ENCODE peak calls at places on chromosomes 11 and 22, in six cellular contexts. S, K, X, Q, B and Z are unnamed samples.

GRCh38 chr22:43854151-43854785 is 8.0 kb downstream of the SULT4A1 start:
- DNase-seq in S (no peak), K (no peak), X (no peak), Q (peak; percentile 39), B (no peak), Z (no peak)

GRCh38 chr22:44256860-44257560 is 55.7 kb downstream of the SHISAL1 start:
- DNase-seq in S (no peak), K (no peak), X (no peak), Q (no peak), B (no peak), Z (no peak)

GRCh38 chr11:135033545-135033944 is 621.5 kb upstream of the B3GAT1 start:
- DNase-seq in S (no peak), K (peak; percentile 10), X (no peak), Q (no peak), B (no peak), Z (peak; percentile 22)

GRCh38 chr11:130024356-130024755 is 21.7 kb upstream of the PRDM10 start:
- DNase-seq in S (no peak), K (peak; percentile 58), X (no peak), Q (no peak), B (peak; percentile 71), Z (peak; percentile 26)

GRCh38 chr11:3041699-3042098 is 15.5 kb downstream of the CARS1 start:
- DNase-seq in S (no peak), K (no peak), X (no peak), Q (peak; percentile 53), B (no peak), Z (no peak)

GRCh38 chr11:65536412-65537295 is 11.8 kb downstream of the SCYL1 start:
- DNase-seq in S (no peak), K (no peak), X (no peak), Q (no peak), B (no peak), Z (no peak)

GRCh38 chr11:37532271-37532670 is 934.2 kb upstream of the RAG2 start:
- DNase-seq in S (no peak), K (no peak), X (no peak), Q (no peak), B (no peak), Z (no peak)

GRCh38 chr11:121344824-121345223 is 52.3 kb downstream of the SC5D start:
- DNase-seq in S (no peak), K (no peak), X (no peak), Q (no peak), B (peak; percentile 48), Z (no peak)

GRCh38 chr22:27269751-27270586 is 531.6 kb downstream of the MN1 start:
- DNase-seq in S (no peak), K (no peak), X (no peak), Q (no peak), B (no peak), Z (peak; percentile 76)

GRCh38 chr22:22692707-22693530 is 48.5 kb downstream of the GGTLC2 start:
- DNase-seq in S (peak; percentile 58), K (peak; percentile 81), X (no peak), Q (peak; percentile 87), B (peak; percentile 83), Z (peak; percentile 69)

GRCh38 chr11:3130269-3131071 is 34.6 kb downstream of the OSBPL5 start:
- DNase-seq in S (no peak), K (no peak), X (no peak), Q (peak; percentile 68), B (peak; percentile 51), Z (no peak)

GRCh38 chr11:94866936-94867795 is 99.0 kb downstream of the AMOTL1 start:
- DNase-seq in S (no peak), K (no peak), X (no peak), Q (no peak), B (no peak), Z (no peak)

GRCh38 chr11:75795276-75796090 is 19.5 kb upstream of the UVRAG start:
- DNase-seq in S (no peak), K (peak; percentile 21), X (no peak), Q (peak; percentile 10), B (peak; percentile 56), Z (peak; percentile 62)

GRCh38 chr11:18253222-18253621 is 4.8 kb upstream of the SAA2 start:
- DNase-seq in S (no peak), K (no peak), X (no peak), Q (no peak), B (no peak), Z (no peak)

GRCh38 chr11:9214765-9215164 is 50.4 kb downstream of the DENND5A start:
- DNase-seq in S (no peak), K (peak; percentile 40), X (no peak), Q (no peak), B (peak; percentile 4), Z (peak; percentile 91)

GRCh38 chr11:61325649-61326414 is 7.1 kb downstream of the DDB1 start:
- DNase-seq in S (no peak), K (no peak), X (no peak), Q (no peak), B (no peak), Z (no peak)

GRCh38 chr11:67628710-67629385 is 889 bp downstream of the NUDT8 start:
- DNase-seq in S (no peak), K (no peak), X (no peak), Q (no peak), B (no peak), Z (no peak)

GRCh38 chr22:31968022-31968421 is 23.7 kb downstream of the YWHAH start:
- DNase-seq in S (no peak), K (no peak), X (no peak), Q (no peak), B (no peak), Z (no peak)

GRCh38 chr11:859394-860131 is 16.9 kb downstream of the TSPAN4 start:
- DNase-seq in S (no peak), K (peak; percentile 91), X (peak; percentile 75), Q (peak; percentile 95), B (peak; percentile 26), Z (no peak)

GRCh38 chr11:77175869-77176539 is 48.0 kb downstream of the MYO7A start:
- DNase-seq in S (no peak), K (no peak), X (no peak), Q (peak; percentile 61), B (no peak), Z (no peak)

GRCh38 chr11:101686514-101686913 is 102.7 kb upstream of the TRPC6 start:
- DNase-seq in S (no peak), K (peak; percentile 14), X (no peak), Q (no peak), B (peak; percentile 98), Z (peak; percentile 90)

GRCh38 chr11:68038718-68039525 is at the start of gene TCIRG1:
- DNase-seq in S (peak; percentile 51), K (peak; percentile 88), X (no peak), Q (peak; percentile 95), B (peak; percentile 89), Z (peak; percentile 89)

GRCh38 chr11:13837286-13837685 is 125.2 kb upstream of the SPON1 start:
- DNase-seq in S (no peak), K (peak; percentile 33), X (no peak), Q (no peak), B (peak; percentile 94), Z (peak; percentile 95)